ENCODE peak calls at places on chromosomes 2 and 18, in eight cellular contexts. X, A, K, L, J, T, G and B are unnamed samples.

GRCh38 chr2:15623898-15624541 is 32.4 kb downstream of the DDX1 start:
- DNase-seq in X (no peak), A (no peak), K (no peak), L (no peak), J (no peak), T (no peak), G (no peak), B (no peak)

GRCh38 chr18:4352746-4353522 is 102.2 kb downstream of the DLGAP1 start:
- DNase-seq in X (no peak), A (no peak), K (no peak), L (no peak), J (no peak), T (no peak), G (no peak), B (no peak)

GRCh38 chr2:167954500-167954899 is 292.9 kb downstream of the STK39 start:
- DNase-seq in X (no peak), A (no peak), K (no peak), L (no peak), J (no peak), T (no peak), G (no peak), B (no peak)

GRCh38 chr18:47166235-47166634 is 9.9 kb downstream of the IER3IP1 start:
- DNase-seq in X (no peak), A (no peak), K (no peak), L (no peak), J (no peak), T (no peak), G (no peak), B (no peak)

GRCh38 chr18:75574197-75574596 is 146.7 kb upstream of the SMIM21 start:
- DNase-seq in X (no peak), A (no peak), K (no peak), L (no peak), J (no peak), T (no peak), G (no peak), B (no peak)

GRCh38 chr2:149291881-149292280 is 38.5 kb upstream of the LYPD6 start:
- DNase-seq in X (no peak), A (no peak), K (no peak), L (no peak), J (no peak), T (no peak), G (no peak), B (no peak)

GRCh38 chr18:12656671-12657047 is 1.2 kb downstream of the SPIRE1 start:
- DNase-seq in X (no peak), A (peak; percentile 45), K (no peak), L (no peak), J (peak; percentile 41), T (no peak), G (peak; percentile 48), B (peak; percentile 43)

GRCh38 chr2:210475726-210476125 is 833 bp downstream of the LANCL1 start:
- DNase-seq in X (no peak), A (peak; percentile 4), K (no peak), L (no peak), J (no peak), T (no peak), G (peak; percentile 7), B (peak; percentile 11)

GRCh38 chr2:11530864-11531451 is 2.9 kb upstream of the GREB1 start:
- DNase-seq in X (no peak), A (no peak), K (no peak), L (no peak), J (no peak), T (no peak), G (no peak), B (no peak)

GRCh38 chr2:15809504-15809903 is 130.8 kb upstream of the MYCN start:
- DNase-seq in X (no peak), A (no peak), K (no peak), L (no peak), J (no peak), T (no peak), G (no peak), B (no peak)

GRCh38 chr2:240599141-240599583 is 12.6 kb downstream of the CAPN10 start:
- DNase-seq in X (no peak), A (no peak), K (no peak), L (no peak), J (no peak), T (peak; percentile 5), G (no peak), B (no peak)

GRCh38 chr2:40363631-40364030 is 88.3 kb downstream of the SLC8A1 start:
- DNase-seq in X (no peak), A (peak; percentile 58), K (no peak), L (peak; percentile 82), J (peak; percentile 43), T (no peak), G (peak; percentile 69), B (peak; percentile 50)

GRCh38 chr2:69956580-69956979 is 4.9 kb downstream of the ASPRV1 start:
- DNase-seq in X (no peak), A (no peak), K (no peak), L (no peak), J (no peak), T (no peak), G (no peak), B (no peak)

GRCh38 chr18:23662309-23663263 is at the start of gene ANKRD29:
- DNase-seq in X (peak; percentile 32), A (peak; percentile 17), K (peak; percentile 58), L (no peak), J (peak; percentile 41), T (peak; percentile 39), G (peak; percentile 17), B (peak; percentile 4)

GRCh38 chr2:238689871-238690672 is 157.8 kb upstream of the TWIST2 start:
- DNase-seq in X (no peak), A (no peak), K (no peak), L (no peak), J (no peak), T (no peak), G (no peak), B (no peak)

GRCh38 chr2:37306024-37306423 is 18.6 kb downstream of the PRKD3 start:
- DNase-seq in X (no peak), A (no peak), K (no peak), L (no peak), J (no peak), T (no peak), G (no peak), B (no peak)

GRCh38 chr2:16821696-16822095 is 156.1 kb upstream of the CYRIA start:
- DNase-seq in X (no peak), A (no peak), K (no peak), L (no peak), J (no peak), T (no peak), G (no peak), B (no peak)

GRCh38 chr2:55929476-55929875 is 5.9 kb upstream of the EFEMP1 start:
- DNase-seq in X (no peak), A (no peak), K (no peak), L (no peak), J (no peak), T (no peak), G (no peak), B (no peak)

GRCh38 chr2:131105950-131106801 is 1.0 kb downstream of the PLEKHB2 start:
- DNase-seq in X (peak; percentile 38), A (peak; percentile 61), K (peak; percentile 13), L (peak; percentile 65), J (peak; percentile 38), T (no peak), G (peak; percentile 33), B (peak; percentile 27)

GRCh38 chr2:182208421-182208820 is 218.4 kb downstream of the PDE1A start:
- DNase-seq in X (no peak), A (no peak), K (no peak), L (no peak), J (no peak), T (no peak), G (no peak), B (no peak)

GRCh38 chr2:45841752-45842407 is 190.4 kb downstream of the PRKCE start:
- DNase-seq in X (no peak), A (no peak), K (no peak), L (no peak), J (no peak), T (no peak), G (no peak), B (no peak)

GRCh38 chr2:20065885-20066602 is 14.6 kb upstream of the LAPTM4A start:
- DNase-seq in X (peak; percentile 70), A (peak; percentile 74), K (peak; percentile 77), L (no peak), J (peak; percentile 74), T (peak; percentile 50), G (peak; percentile 86), B (peak; percentile 74)

GRCh38 chr18:9552189-9552588 is 62.2 kb downstream of the PPP4R1 start:
- DNase-seq in X (no peak), A (peak; percentile 26), K (no peak), L (no peak), J (peak; percentile 51), T (no peak), G (no peak), B (no peak)

GRCh38 chr2:120064664-120065063 is 51.8 kb downstream of the EPB41L5 start:
- DNase-seq in X (no peak), A (peak; percentile 3), K (no peak), L (no peak), J (no peak), T (no peak), G (no peak), B (peak; percentile 5)

GRCh38 chr2:120066708-120067547 is 54.1 kb downstream of the EPB41L5 start:
- DNase-seq in X (peak; percentile 12), A (no peak), K (peak; percentile 29), L (no peak), J (peak; percentile 55), T (no peak), G (peak; percentile 40), B (peak; percentile 35)
- TF ChIP-seq CTCF in X (no peak), A (no peak), K (no peak), L (no peak), J (no peak), T (no peak), G (no peak), B (no peak)

GRCh38 chr2:228180126-228181097 is 1.1 kb downstream of the SPHKAP start:
- DNase-seq in X (peak; percentile 41), A (no peak), K (no peak), L (no peak), J (no peak), T (no peak), G (peak; percentile 8), B (no peak)

GRCh38 chr2:228181098-228182019 is at the start of gene SPHKAP:
- DNase-seq in X (peak; percentile 39), A (no peak), K (no peak), L (no peak), J (no peak), T (no peak), G (peak; percentile 14), B (no peak)
- H3K4me3 ChIP-seq in X (peak within 1 kb of the TSS; percentile 66), A (no peak within 1 kb of the TSS), K (peak within 1 kb of the TSS; percentile 33), L (no peak within 1 kb of the TSS), J (peak within 1 kb of the TSS; percentile 96), T (no peak within 1 kb of the TSS), G (no peak within 1 kb of the TSS), B (no peak within 1 kb of the TSS)

GRCh38 chr2:231672617-231673347 is 35.5 kb upstream of the PTMA start:
- DNase-seq in X (peak; percentile 73), A (peak; percentile 53), K (peak; percentile 67), L (peak; percentile 99), J (peak; percentile 76), T (peak; percentile 66), G (peak; percentile 60), B (peak; percentile 44)
- TF ChIP-seq CTCF in X (no peak), A (peak; percentile 41), K (peak; percentile 56), L (peak; percentile 74), J (peak; percentile 63), T (no peak), G (peak; percentile 43), B (peak; percentile 43)

GRCh38 chr18:22348521-22349316 is 69.0 kb downstream of the CTAGE1 start:
- DNase-seq in X (peak; percentile 68), A (peak; percentile 74), K (no peak), L (no peak), J (peak; percentile 94), T (peak; percentile 78), G (peak; percentile 57), B (peak; percentile 62)
- H3K4me3 ChIP-seq in X (peak overlapping the region; percentile 57), A (peak overlapping the region; percentile 53), K (peak overlapping the region; percentile 53), L (no peak overlapping the region), J (peak overlapping the region; percentile 47), T (peak overlapping the region; percentile 43), G (peak overlapping the region; percentile 55), B (peak overlapping the region; percentile 39)